ENCODE peak calls at places on chromosomes 6 and 20, in four cellular contexts. One of them, this sample, is unnamed.

GRCh38 chr6:30344191-30344867 is 627 bp upstream of the RPP21 start:
- DNase-seq in GM12878: no peak
- DNase-seq in HepG2: no peak
- DNase-seq in H1: no peak
- DNase-seq in this sample: peak

GRCh38 chr20:460707-461106 is 1.6 kb downstream of the TBC1D20 start:
- DNase-seq in HepG2: peak
- DNase-seq in GM12878: no peak
- DNase-seq in H1: no peak
- DNase-seq in this sample: no peak

GRCh38 chr20:12053348-12053747 is 135.7 kb downstream of the BTBD3 start:
- DNase-seq in H1: no peak
- DNase-seq in HepG2: peak
- DNase-seq in GM12878: peak
- DNase-seq in this sample: no peak

GRCh38 chr6:56255370-56255769 is 8.0 kb upstream of the COL21A1 start:
- DNase-seq in H1: no peak
- DNase-seq in GM12878: no peak
- DNase-seq in HepG2: no peak
- DNase-seq in this sample: no peak

GRCh38 chr20:13878600-13878999 is 93.8 kb downstream of the NDUFAF5 start:
- DNase-seq in GM12878: no peak
- DNase-seq in HepG2: no peak
- DNase-seq in H1: no peak
- DNase-seq in this sample: no peak

GRCh38 chr6:166470029-166470862 is 87.5 kb upstream of the MPC1 start:
- DNase-seq in HepG2: no peak
- DNase-seq in H1: no peak
- DNase-seq in GM12878: no peak
- DNase-seq in this sample: no peak

GRCh38 chr20:44134897-44135810 is 51.8 kb downstream of the JPH2 start:
- DNase-seq in GM12878: peak
- DNase-seq in H1: no peak
- DNase-seq in HepG2: no peak
- DNase-seq in this sample: no peak

GRCh38 chr6:144673807-144674206 is 388.7 kb downstream of the UTRN start:
- DNase-seq in GM12878: no peak
- DNase-seq in H1: no peak
- DNase-seq in HepG2: no peak
- DNase-seq in this sample: no peak

GRCh38 chr20:4484431-4485057 is 237.2 kb upstream of the PRND start:
- DNase-seq in H1: no peak
- DNase-seq in GM12878: no peak
- DNase-seq in HepG2: no peak
- DNase-seq in this sample: no peak

GRCh38 chr6:3650341-3650958 is 101.1 kb downstream of the PXDC1 start:
- DNase-seq in H1: no peak
- DNase-seq in GM12878: no peak
- DNase-seq in HepG2: no peak
- DNase-seq in this sample: no peak

GRCh38 chr6:46704562-46704961 is 16.9 kb downstream of the TDRD6 start:
- DNase-seq in HepG2: peak
- DNase-seq in H1: no peak
- DNase-seq in GM12878: no peak
- DNase-seq in this sample: no peak

GRCh38 chr20:38854654-38855066 is 49.2 kb downstream of the PPP1R16B start:
- DNase-seq in GM12878: no peak
- DNase-seq in HepG2: no peak
- DNase-seq in H1: no peak
- DNase-seq in this sample: peak

GRCh38 chr6:34810936-34811632 is 19.2 kb downstream of the BLTP3A start:
- DNase-seq in HepG2: peak
- DNase-seq in GM12878: peak
- DNase-seq in H1: no peak
- DNase-seq in this sample: no peak

GRCh38 chr6:1315560-1316386 is 3.9 kb downstream of the FOXQ1 start:
- DNase-seq in H1: no peak
- DNase-seq in GM12878: no peak
- DNase-seq in HepG2: peak
- DNase-seq in this sample: no peak

GRCh38 chr20:1872456-1873183 is 22.6 kb upstream of the SIRPA start:
- DNase-seq in HepG2: no peak
- DNase-seq in GM12878: no peak
- DNase-seq in H1: no peak
- DNase-seq in this sample: no peak

GRCh38 chr6:27962506-27962905 is 5.5 kb downstream of the OR2B6 start:
- DNase-seq in HepG2: no peak
- DNase-seq in H1: no peak
- DNase-seq in GM12878: no peak
- DNase-seq in this sample: no peak

GRCh38 chr6:100617633-100618348 is 153.1 kb upstream of the SIM1 start:
- DNase-seq in GM12878: no peak
- DNase-seq in H1: no peak
- DNase-seq in HepG2: no peak
- DNase-seq in this sample: no peak

GRCh38 chr20:48478806-48479550 is 348.8 kb downstream of the PREX1 start:
- DNase-seq in H1: no peak
- DNase-seq in HepG2: no peak
- DNase-seq in GM12878: no peak
- DNase-seq in this sample: no peak

GRCh38 chr6:166598441-166599138 is 12.1 kb upstream of the RAMACL start:
- DNase-seq in HepG2: no peak
- DNase-seq in H1: no peak
- DNase-seq in GM12878: no peak
- DNase-seq in this sample: no peak

GRCh38 chr6:2028457-2029038 is 216.9 kb downstream of the GMDS start:
- DNase-seq in H1: no peak
- DNase-seq in HepG2: no peak
- DNase-seq in GM12878: peak
- DNase-seq in this sample: no peak

GRCh38 chr6:127102299-127102698 is 16.2 kb upstream of the RSPO3 start:
- DNase-seq in HepG2: no peak
- DNase-seq in H1: no peak
- DNase-seq in GM12878: no peak
- DNase-seq in this sample: no peak

GRCh38 chr6:98525860-98526259 is 308.5 kb upstream of the POU3F2 start:
- DNase-seq in HepG2: no peak
- DNase-seq in GM12878: no peak
- DNase-seq in H1: no peak
- DNase-seq in this sample: no peak

GRCh38 chr6:22966711-22967110 is 397.3 kb downstream of the HDGFL1 start:
- DNase-seq in HepG2: no peak
- DNase-seq in GM12878: no peak
- DNase-seq in H1: no peak
- DNase-seq in this sample: no peak

GRCh38 chr6:41074692-41075436 is 2.1 kb downstream of the NFYA start:
- DNase-seq in HepG2: peak
- DNase-seq in GM12878: no peak
- DNase-seq in H1: no peak
- DNase-seq in this sample: no peak

GRCh38 chr6:30818426-30818841 is 65.9 kb upstream of the DDR1 start:
- DNase-seq in H1: no peak
- DNase-seq in GM12878: no peak
- DNase-seq in HepG2: no peak
- DNase-seq in this sample: no peak

GRCh38 chr6:167676666-167677421 is 149.9 kb upstream of the AFDN start:
- DNase-seq in GM12878: no peak
- DNase-seq in HepG2: peak
- DNase-seq in H1: no peak
- DNase-seq in this sample: no peak

GRCh38 chr6:155541976-155542375 is 86.3 kb upstream of the NOX3 start:
- DNase-seq in HepG2: no peak
- DNase-seq in GM12878: no peak
- DNase-seq in H1: no peak
- DNase-seq in this sample: no peak

GRCh38 chr6:33093857-33094256 is 18.1 kb downstream of the HLA-DPB1 start:
- DNase-seq in GM12878: no peak
- DNase-seq in H1: no peak
- DNase-seq in HepG2: no peak
- DNase-seq in this sample: no peak

GRCh38 chr20:50689864-50690263 is 1.5 kb downstream of the RIPOR3 start:
- DNase-seq in HepG2: no peak
- DNase-seq in GM12878: no peak
- DNase-seq in H1: no peak
- DNase-seq in this sample: no peak

DNA sequence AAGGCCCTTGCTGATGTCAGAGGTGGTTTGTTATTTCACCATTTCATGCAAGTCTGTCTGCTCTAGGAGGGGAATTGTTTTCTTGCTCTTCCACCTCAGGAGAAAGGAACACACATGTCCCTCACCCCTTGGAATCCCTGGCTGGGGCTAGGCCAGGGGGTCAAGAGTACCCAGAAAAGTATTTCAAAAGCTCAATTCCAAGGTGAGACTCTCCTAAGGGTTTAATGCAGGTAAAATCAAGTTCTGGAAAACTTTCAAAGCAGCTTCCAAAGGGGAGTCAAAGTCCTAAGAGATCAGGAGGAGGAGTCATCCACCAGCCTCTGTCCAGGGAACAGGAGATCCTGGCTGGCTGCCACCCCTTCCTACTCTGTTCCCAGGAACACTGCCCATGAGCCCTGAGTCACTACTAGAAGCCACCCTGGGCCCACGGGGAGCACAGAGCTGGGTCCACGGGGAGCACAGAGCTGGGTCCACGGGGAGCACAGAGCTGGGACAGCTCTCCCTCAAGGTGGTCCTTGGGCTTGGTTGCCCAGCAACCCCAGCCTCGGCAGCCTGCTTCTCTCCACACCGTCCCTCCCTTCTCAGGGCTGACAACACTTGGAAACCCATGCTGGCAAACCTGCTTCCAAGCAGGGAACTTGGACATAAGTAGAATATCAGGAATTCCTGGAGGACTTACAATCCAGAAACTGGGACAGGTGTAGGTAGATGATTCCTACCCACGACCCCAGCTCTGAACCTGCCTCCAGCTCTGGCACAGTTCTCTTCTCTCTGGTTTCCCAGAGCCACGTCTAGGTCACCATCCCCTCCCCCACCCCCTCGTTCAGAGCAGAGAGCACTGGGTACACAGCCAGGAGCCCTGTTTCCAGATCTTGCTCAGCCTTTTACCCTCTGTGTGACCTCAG is 35.3 kb upstream of the CDKN1A start:
- DNase-seq in H1: no peak
- DNase-seq in HepG2: peak
- DNase-seq in GM12878: no peak
- DNase-seq in this sample: no peak
- TF ChIP-seq POLR2A in H1: no peak
- TF ChIP-seq POLR2A in HepG2: no peak
- TF ChIP-seq POLR2A in GM12878: no peak
- TF ChIP-seq POLR2A in this sample: no peak

DNA sequence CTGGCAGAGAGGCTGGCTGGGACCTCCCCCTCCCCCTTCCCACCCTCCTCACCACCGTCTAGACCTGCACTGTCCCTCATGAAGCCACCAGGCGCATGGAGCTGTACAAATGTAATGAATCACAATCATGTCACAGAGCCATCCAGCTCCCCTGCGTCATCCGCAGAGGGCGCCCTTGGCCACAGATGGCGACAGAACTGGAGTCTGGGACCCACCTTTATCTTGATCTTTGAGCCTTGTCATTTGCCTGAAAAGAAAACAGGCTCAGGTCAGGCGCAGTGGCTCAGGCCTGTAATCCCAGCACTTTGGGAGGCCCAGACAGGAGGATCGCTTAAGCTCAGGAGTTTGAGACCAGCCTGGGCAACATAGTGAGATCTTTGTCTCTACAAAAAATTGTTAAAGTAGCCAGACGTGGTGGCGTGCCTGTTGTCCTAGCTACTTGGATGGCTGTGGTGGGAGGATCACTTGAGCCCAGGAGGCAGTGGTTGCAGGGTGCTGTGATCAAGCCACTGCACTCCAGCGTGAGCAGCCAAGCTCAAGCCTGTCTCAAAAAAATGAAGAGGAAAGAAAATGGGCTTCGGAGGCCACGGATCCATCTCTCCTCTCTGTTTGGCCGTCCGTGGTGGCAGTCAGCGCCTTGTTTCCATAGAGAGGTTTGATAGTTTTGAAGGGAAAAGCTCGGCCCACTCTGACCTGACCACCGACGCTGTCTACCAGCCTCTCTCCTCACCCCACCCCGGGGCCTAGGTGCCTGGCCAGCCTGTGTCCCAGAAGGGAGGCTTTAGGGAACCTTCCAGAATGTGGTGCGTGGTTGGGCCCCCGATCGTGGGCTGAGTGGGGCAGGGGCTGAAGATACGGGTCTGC is 6.2 kb downstream of the COL9A3 start:
- DNase-seq in HepG2: peak
- DNase-seq in GM12878: no peak
- DNase-seq in H1: peak
- DNase-seq in this sample: peak
- TF ChIP-seq CTCF in HepG2: peak
- TF ChIP-seq CTCF in GM12878: peak
- TF ChIP-seq CTCF in H1: peak
- TF ChIP-seq CTCF in this sample: peak

DNA sequence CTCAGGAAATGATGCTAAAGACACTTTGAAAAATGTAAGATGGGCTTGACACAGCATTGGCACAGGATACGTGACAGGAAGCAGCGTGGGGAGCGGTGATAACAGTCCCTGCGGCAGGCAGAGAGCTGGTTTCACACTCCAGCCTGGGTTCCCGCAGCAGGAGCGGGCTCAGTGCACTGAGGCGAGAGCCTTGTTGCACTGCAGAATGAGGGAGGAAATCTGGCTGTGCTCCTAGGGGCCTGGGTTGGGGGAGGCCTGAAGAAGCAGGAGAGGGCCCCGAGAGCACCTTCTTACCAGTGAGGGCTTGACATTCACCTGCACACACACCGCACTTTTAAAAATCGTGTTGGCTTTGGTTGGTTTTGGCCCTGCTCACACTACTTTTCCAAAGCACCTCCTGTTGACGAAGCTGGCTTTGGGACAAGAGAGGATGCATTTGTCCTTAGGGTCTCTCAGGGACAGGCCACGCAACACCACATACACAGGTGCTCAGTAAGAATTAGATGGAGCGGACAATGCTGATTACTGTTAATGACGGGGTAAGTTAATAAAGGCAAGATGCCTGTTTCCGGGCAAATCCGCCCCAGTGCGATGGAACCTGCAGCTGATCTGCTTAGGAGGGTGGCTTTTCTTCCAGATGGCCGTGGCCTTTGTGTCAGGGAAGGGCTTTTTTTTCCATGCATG is 49.4 kb upstream of the ARMC2 start:
- DNase-seq in H1: no peak
- DNase-seq in GM12878: no peak
- DNase-seq in HepG2: no peak
- DNase-seq in this sample: no peak
- TF ChIP-seq CREB1 in H1: no peak
- TF ChIP-seq CREB1 in GM12878: no peak
- TF ChIP-seq CREB1 in HepG2: no peak
- TF ChIP-seq CREB1 in this sample: no peak

GRCh38 chr6:159982726-159983506 is 14.0 kb downstream of the IGF2R start:
- DNase-seq in HepG2: no peak
- DNase-seq in H1: no peak
- DNase-seq in GM12878: no peak
- DNase-seq in this sample: no peak

GRCh38 chr6:159983641-159984080 is 14.8 kb downstream of the IGF2R start:
- DNase-seq in HepG2: no peak
- DNase-seq in H1: no peak
- DNase-seq in GM12878: no peak
- DNase-seq in this sample: no peak

GRCh38 chr6:159981171-159981571 is 12.3 kb downstream of the IGF2R start:
- DNase-seq in H1: no peak
- DNase-seq in HepG2: no peak
- DNase-seq in GM12878: no peak
- DNase-seq in this sample: no peak

GRCh38 chr6:159980474-159980873 is 11.6 kb downstream of the IGF2R start:
- DNase-seq in GM12878: no peak
- DNase-seq in HepG2: no peak
- DNase-seq in H1: no peak
- DNase-seq in this sample: no peak

GRCh38 chr6:159981591-159982245 is 12.8 kb downstream of the IGF2R start:
- DNase-seq in HepG2: no peak
- DNase-seq in H1: no peak
- DNase-seq in GM12878: peak
- DNase-seq in this sample: no peak
- TF ChIP-seq POLR2A in HepG2: no peak
- TF ChIP-seq POLR2A in H1: no peak
- TF ChIP-seq POLR2A in GM12878: peak
- TF ChIP-seq POLR2A in this sample: no peak